ENCODE peak calls at places on chromosome 12, in ten cellular contexts. Z is IMR-90, V is heart left ventricle, T is testis, N is tibial artery, W is psoas muscle, U is neuronal stem cell, H is hepatocyte, X is aorta, R is A549. C is an unnamed sample. For H3K9me3 and H3K4me1, the result is how much of the 10 kb centered on the place peaks cover.

GRCh38 chr12:27018071-27018470 is 3.9 kb upstream of the TM7SF3 start:
- DNase-seq in Z (no peak), V (no peak), T (no peak), N (no peak), W (no peak), U (no peak), H (no peak), X (no peak), R (no peak), C (no peak)

GRCh38 chr12:5480218-5480952 is 48.5 kb downstream of the NTF3 start:
- DNase-seq in Z (peak), V (no peak), T (no peak), N (no peak), W (no peak), U (peak), H (peak), X (no peak), R (no peak), C (no peak)

GRCh38 chr12:50642755-50643154 is 121.1 kb upstream of the ATF1 start:
- DNase-seq in Z (no peak), V (no peak), T (no peak), N (no peak), W (no peak), U (no peak), H (no peak), X (no peak), R (no peak), C (no peak)

GRCh38 chr12:19316420-19316819 is 122.9 kb upstream of the AEBP2 start:
- DNase-seq in Z (peak), V (no peak), T (no peak), N (no peak), W (no peak), U (no peak), H (no peak), X (no peak), R (no peak), C (no peak)

GRCh38 chr12:31368666-31369361 is 42.9 kb upstream of the SINHCAF start:
- DNase-seq in Z (peak), V (no peak), T (no peak), N (peak), W (no peak), U (peak), H (peak), X (no peak), R (no peak), C (no peak)

GRCh38 chr12:132247718-132248438 is 81.5 kb downstream of the GALNT9 start:
- DNase-seq in Z (no peak), V (no peak), T (no peak), N (no peak), W (no peak), U (no peak), H (no peak), X (peak), R (no peak), C (peak)

GRCh38 chr12:56995201-56995929 is 11.0 kb downstream of the ZBTB39 start:
- DNase-seq in Z (no peak), V (no peak), T (no peak), N (no peak), W (no peak), U (no peak), H (no peak), X (no peak), R (no peak), C (no peak)

GRCh38 chr12:21666722-21667121 is 9.1 kb upstream of the LDHB start:
- DNase-seq in Z (no peak), V (no peak), T (no peak), N (no peak), W (no peak), U (no peak), H (no peak), X (no peak), R (no peak), C (no peak)

GRCh38 chr12:47987411-47988072 is 16.7 kb downstream of the COL2A1 start:
- DNase-seq in Z (peak), V (no peak), T (no peak), N (no peak), W (no peak), U (no peak), H (no peak), X (no peak), R (no peak), C (no peak)

GRCh38 chr12:131459666-131460365 is 251.1 kb upstream of the SFSWAP start:
- DNase-seq in Z (no peak), V (no peak), T (peak), N (no peak), W (no peak), U (no peak), H (no peak), X (no peak), R (no peak), C (peak)

GRCh38 chr12:108972226-108972757 is 48.6 kb downstream of the SVOP start:
- DNase-seq in Z (no peak), V (no peak), T (no peak), N (no peak), W (no peak), U (no peak), H (no peak), X (no peak), R (no peak), C (no peak)

GRCh38 chr12:113548467-113548866 is 76.8 kb upstream of the LHX5 start:
- DNase-seq in Z (no peak), V (no peak), T (peak), N (no peak), W (no peak), U (no peak), H (no peak), X (no peak), R (no peak), C (no peak)

GRCh38 chr12:26287666-26288408 is 92.5 kb downstream of the SSPN start:
- DNase-seq in Z (no peak), V (no peak), T (no peak), N (peak), W (peak), U (no peak), H (no peak), X (peak), R (no peak), C (no peak)

GRCh38 chr12:94041833-94042232 is 106.5 kb upstream of the PLXNC1 start:
- DNase-seq in Z (no peak), V (no peak), T (no peak), N (no peak), W (no peak), U (no peak), H (no peak), X (no peak), R (no peak), C (no peak)

GRCh38 chr12:27158322-27158721 is 75.9 kb upstream of the C12orf71 start:
- DNase-seq in Z (no peak), V (no peak), T (no peak), N (no peak), W (no peak), U (peak), H (no peak), X (no peak), R (no peak), C (no peak)

GRCh38 chr12:51793201-51793600 is 55.3 kb downstream of the FIGNL2 start:
- DNase-seq in Z (peak), V (no peak), T (no peak), N (no peak), W (no peak), U (no peak), H (no peak), X (no peak), R (no peak), C (no peak)

GRCh38 chr12:109613611-109614455 is 40.2 kb downstream of the MVK start:
- DNase-seq in Z (no peak), V (no peak), T (no peak), N (no peak), W (no peak), U (no peak), H (no peak), X (no peak), R (no peak), C (no peak)

GRCh38 chr12:130514149-130514551 is 176.5 kb downstream of the PIWIL1 start:
- DNase-seq in Z (no peak), V (no peak), T (no peak), N (no peak), W (no peak), U (no peak), H (no peak), X (no peak), R (no peak), C (no peak)

GRCh38 chr12:47964102-47964723 is 817 bp downstream of the TMEM106C start:
- DNase-seq in Z (no peak), V (no peak), T (peak), N (no peak), W (no peak), U (no peak), H (peak), X (no peak), R (peak), C (no peak)

GRCh38 chr12:102631274-102631673 is 150.9 kb upstream of the IGF1 start:
- DNase-seq in Z (peak), V (no peak), T (no peak), N (no peak), W (no peak), U (no peak), H (no peak), X (no peak), R (peak), C (no peak)

GRCh38 chr12:22648668-22649067 is 23.7 kb downstream of the ETNK1 start:
- DNase-seq in Z (no peak), V (no peak), T (no peak), N (no peak), W (no peak), U (no peak), H (no peak), X (no peak), R (no peak), C (no peak)

GRCh38 chr12:67651380-67651695 is 2.8 kb downstream of the DYRK2 start:
- DNase-seq in Z (peak), V (no peak), T (no peak), N (no peak), W (no peak), U (no peak), H (peak), X (no peak), R (peak), C (no peak)

GRCh38 chr12:69007166-69007857 is 74.3 kb upstream of the CPM start:
- DNase-seq in Z (peak), V (peak), T (peak), N (no peak), W (no peak), U (peak), H (peak), X (no peak), R (no peak), C (no peak)

DNA sequence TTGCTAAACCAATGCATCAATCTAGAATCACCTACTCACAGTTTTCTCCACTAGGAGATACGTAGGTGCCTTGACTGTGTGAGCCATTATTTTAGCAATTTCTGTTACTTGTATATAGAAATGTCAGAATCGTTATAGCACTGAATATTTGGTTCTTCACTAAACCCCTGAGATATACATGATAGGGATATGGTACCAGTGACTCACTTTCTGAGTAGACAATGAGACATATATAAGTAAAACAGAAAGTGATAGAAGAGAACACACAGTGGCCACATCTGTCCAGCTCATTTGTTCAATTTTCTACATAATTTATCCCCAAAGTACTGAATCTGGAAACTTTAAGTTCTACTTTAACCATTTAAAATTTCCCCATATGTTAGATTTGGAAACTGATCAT is 1505.5 kb upstream of the TMEM132C start:
- DNase-seq in Z (no peak), V (no peak), T (no peak), N (no peak), W (no peak), U (no peak), H (no peak), X (no peak), R (no peak), C (no peak)
- H3K9me3 ChIP-seq in Z (under half), V (under half), T (under half), N (under half), W (under half), U (under half), H (under half), X (under half), R (under half), C (under half)

GRCh38 chr12:65175385-65175784 is 6.0 kb downstream of the LEMD3 start:
- DNase-seq in Z (no peak), V (no peak), T (no peak), N (no peak), W (no peak), U (no peak), H (no peak), X (no peak), R (no peak), C (no peak)
- H3K4me1 ChIP-seq in Z (under half), V (under half), T (under half), N (under half), W (half or more), U (under half), H (under half), X (under half), R (under half), C (half or more)

DNA sequence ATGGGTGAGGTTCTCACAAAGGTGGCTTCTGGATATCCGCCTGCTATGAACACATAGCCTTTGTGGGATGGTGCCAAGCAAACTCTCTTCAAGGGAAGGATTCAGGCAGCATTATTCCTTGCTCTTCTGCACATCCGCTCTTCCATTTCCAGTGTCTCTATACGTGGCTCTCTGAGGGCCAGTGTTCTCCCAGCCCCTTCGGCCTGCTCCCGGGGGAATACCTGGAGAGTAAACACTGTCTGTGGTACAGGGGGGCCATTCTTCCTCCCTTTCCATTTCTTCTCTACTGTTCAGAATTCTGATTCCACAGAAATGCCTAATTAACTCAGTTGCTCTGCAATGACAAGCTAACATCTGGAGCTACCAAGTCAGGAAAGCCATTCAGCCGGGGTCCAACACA is 182.2 kb downstream of the CACNA1C start:
- DNase-seq in Z (no peak), V (no peak), T (no peak), N (no peak), W (no peak), U (no peak), H (no peak), X (no peak), R (no peak), C (no peak)
- H3K4me3 ChIP-seq in Z (no peak), V (no peak), T (no peak), N (no peak), W (no peak), U (no peak), H (no peak), X (no peak), R (no peak), C (no peak)

GRCh38 chr12:1815108-1815507 is 5.3 kb upstream of the LRTM2 start:
- DNase-seq in Z (no peak), V (no peak), T (no peak), N (no peak), W (no peak), U (no peak), H (no peak), X (no peak), R (no peak), C (no peak)

GRCh38 chr12:1819050-1819449 is 1.3 kb upstream of the LRTM2 start:
- DNase-seq in Z (no peak), V (no peak), T (no peak), N (no peak), W (no peak), U (no peak), H (no peak), X (no peak), R (no peak), C (no peak)

GRCh38 chr12:1816730-1817094 is 3.7 kb upstream of the LRTM2 start:
- DNase-seq in Z (no peak), V (no peak), T (no peak), N (no peak), W (no peak), U (no peak), H (no peak), X (no peak), R (no peak), C (no peak)

GRCh38 chr12:1814266-1814665 is 6.1 kb upstream of the LRTM2 start:
- DNase-seq in Z (no peak), V (no peak), T (no peak), N (no peak), W (no peak), U (no peak), H (no peak), X (no peak), R (no peak), C (no peak)

DNA sequence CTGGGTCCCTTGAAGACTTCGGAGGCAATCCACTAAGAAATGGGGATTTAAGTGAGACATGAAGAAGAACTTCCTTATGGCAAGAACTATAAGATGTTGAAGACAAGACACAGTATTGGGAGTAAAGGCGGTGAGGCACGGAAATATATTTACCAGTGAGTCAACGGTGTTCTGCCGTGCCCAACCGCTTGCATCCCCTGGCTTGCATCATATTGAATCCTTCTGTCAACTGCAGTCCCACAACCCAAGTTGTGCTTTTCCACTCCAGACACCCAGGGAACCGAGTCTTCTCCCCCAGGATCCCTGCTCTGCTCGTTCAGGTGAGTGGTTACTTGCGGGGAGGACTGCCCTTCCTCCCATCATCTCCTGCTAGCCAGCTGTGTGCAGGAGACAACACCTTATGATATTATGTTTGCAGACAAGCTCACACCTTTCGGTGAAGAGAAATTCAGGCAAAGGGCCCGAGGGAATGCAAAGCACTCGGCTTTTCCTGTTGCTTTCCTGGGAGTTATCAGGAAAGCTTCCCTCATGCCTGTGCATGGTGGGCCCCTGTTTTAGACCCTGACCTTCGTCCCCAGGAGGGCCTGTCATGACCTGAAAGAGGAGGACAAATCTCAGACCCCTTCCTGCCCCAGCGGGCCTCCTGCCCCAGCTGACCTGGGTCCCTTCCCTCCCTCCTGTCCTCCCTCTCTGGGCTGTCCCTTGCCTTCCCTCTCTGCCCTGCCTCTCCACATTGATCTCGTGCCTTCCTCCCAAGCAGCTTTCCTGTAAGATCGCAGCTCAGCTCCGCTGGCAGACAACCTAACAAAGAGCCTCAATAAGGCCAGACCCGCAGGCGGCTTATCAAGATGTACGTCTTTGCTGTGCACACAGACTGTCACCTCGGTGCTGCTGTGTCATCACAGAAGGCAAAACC is 4.3 kb upstream of the LRTM2 start:
- DNase-seq in Z (no peak), V (no peak), T (no peak), N (no peak), W (no peak), U (no peak), H (peak), X (no peak), R (no peak), C (no peak)
- H3K9me3 ChIP-seq in Z (under half), V (under half), T (under half), N (under half), W (under half), U (under half), H (under half), X (under half), R (under half), C (under half)

GRCh38 chr12:1632702-1633101 is 3.7 kb downstream of the WNT5B start:
- DNase-seq in Z (no peak), V (peak), T (no peak), N (no peak), W (peak), U (no peak), H (no peak), X (peak), R (no peak), C (no peak)

GRCh38 chr12:1629338-1630080 is 478 bp downstream of the WNT5B start:
- DNase-seq in Z (no peak), V (no peak), T (no peak), N (no peak), W (no peak), U (peak), H (peak), X (peak), R (no peak), C (no peak)

GRCh38 chr12:1630827-1631591 is 2.0 kb downstream of the WNT5B start:
- DNase-seq in Z (peak), V (peak), T (peak), N (no peak), W (peak), U (no peak), H (peak), X (no peak), R (no peak), C (no peak)

GRCh38 chr12:1630081-1630826 is 1.2 kb downstream of the WNT5B start:
- DNase-seq in Z (no peak), V (peak), T (peak), N (peak), W (peak), U (no peak), H (peak), X (peak), R (peak), C (peak)

GRCh38 chr12:1628671-1629337 is at the start of gene WNT5B:
- DNase-seq in Z (no peak), V (no peak), T (no peak), N (no peak), W (no peak), U (no peak), H (no peak), X (no peak), R (no peak), C (no peak)
- H3K4me1 ChIP-seq in Z (under half), V (under half), T (under half), N (under half), W (under half), U (under half), H (under half), X (under half), R (under half), C (under half)

DNA sequence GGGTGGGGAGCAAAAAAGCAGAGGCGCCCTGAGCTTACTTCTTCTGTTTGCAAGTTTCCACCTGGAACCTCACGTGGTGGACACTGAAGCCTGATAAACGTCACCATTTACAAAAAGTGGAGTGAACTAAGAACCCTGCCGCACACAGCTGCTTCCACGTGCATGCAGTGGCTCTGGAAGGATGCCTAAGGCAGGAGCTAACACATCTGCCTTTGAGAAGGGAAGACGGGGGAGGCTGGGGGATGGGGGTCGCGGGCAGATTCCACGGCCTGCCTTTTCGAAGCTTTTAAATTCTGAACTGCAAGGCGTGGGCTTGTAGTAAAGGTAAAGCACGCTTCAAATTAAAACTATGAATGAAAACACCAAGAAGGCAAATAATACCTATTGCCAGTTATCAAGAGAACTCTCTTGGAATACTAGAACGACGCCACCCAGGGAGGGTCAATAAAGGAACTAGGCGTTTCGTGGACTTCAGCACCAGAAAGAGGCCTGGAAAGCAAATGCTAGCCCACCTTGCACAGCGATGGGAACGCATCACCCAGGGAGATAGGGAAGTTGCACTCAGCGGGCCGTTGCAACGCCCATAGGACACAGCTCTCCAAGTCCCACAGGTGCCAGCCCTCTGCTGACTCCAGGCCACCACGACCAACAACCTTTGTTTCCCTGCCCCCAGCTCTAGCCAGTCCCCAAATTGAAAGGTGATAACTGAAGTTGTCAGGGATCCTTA is 61.8 kb downstream of the TESC start:
- DNase-seq in Z (peak), V (peak), T (no peak), N (no peak), W (no peak), U (no peak), H (peak), X (peak), R (no peak), C (peak)
- H3K4me3 ChIP-seq in Z (no peak), V (no peak), T (no peak), N (no peak), W (no peak), U (no peak), H (no peak), X (no peak), R (no peak), C (no peak)